ENCODE peak calls at places on chromosome 19, in six cellular contexts. M is endodermal cell, W is brain microvascular endothelial cell, L is heart left ventricle, A is coronary artery, K is neural progenitor cell. I is an unnamed sample.

GRCh38 chr19:16677060-16677459 is 16.1 kb downstream of the TMEM38A start:
- DNase-seq in M (no peak), W (no peak), L (no peak), A (no peak), K (no peak), I (no peak)

GRCh38 chr19:9535934-9536333 is 2.5 kb downstream of the ZNF426 start:
- DNase-seq in M (no peak), W (no peak), L (no peak), A (no peak), K (no peak), I (no peak)

GRCh38 chr19:9323919-9324583 is at the start of gene ZNF559:
- DNase-seq in M (peak), W (peak), L (peak), A (peak), K (peak), I (peak)

GRCh38 chr19:39038098-39038497 is 5.7 kb upstream of the FBXO27 start:
- DNase-seq in M (peak), W (peak), L (no peak), A (no peak), K (peak), I (peak)

GRCh38 chr19:45154064-45154827 is 6.5 kb downstream of the NKPD1 start:
- DNase-seq in M (no peak), W (peak), L (no peak), A (no peak), K (no peak), I (no peak)

GRCh38 chr19:1560281-1560882 is 7.7 kb downstream of the MEX3D start:
- DNase-seq in M (no peak), W (no peak), L (no peak), A (no peak), K (no peak), I (no peak)

GRCh38 chr19:10412257-10412977 is 7.9 kb upstream of the PDE4A start:
- DNase-seq in M (no peak), W (no peak), L (no peak), A (no peak), K (no peak), I (no peak)

GRCh38 chr19:19192910-19193423 is 909 bp downstream of the RFXANK start:
- DNase-seq in M (no peak), W (no peak), L (no peak), A (no peak), K (no peak), I (no peak)

GRCh38 chr19:16293133-16294085 is 31.2 kb upstream of the KLF2 start:
- DNase-seq in M (no peak), W (peak), L (peak), A (peak), K (no peak), I (no peak)

GRCh38 chr19:6710273-6711077 is 10.0 kb downstream of the C3 start:
- DNase-seq in M (peak), W (no peak), L (no peak), A (no peak), K (peak), I (no peak)

DNA sequence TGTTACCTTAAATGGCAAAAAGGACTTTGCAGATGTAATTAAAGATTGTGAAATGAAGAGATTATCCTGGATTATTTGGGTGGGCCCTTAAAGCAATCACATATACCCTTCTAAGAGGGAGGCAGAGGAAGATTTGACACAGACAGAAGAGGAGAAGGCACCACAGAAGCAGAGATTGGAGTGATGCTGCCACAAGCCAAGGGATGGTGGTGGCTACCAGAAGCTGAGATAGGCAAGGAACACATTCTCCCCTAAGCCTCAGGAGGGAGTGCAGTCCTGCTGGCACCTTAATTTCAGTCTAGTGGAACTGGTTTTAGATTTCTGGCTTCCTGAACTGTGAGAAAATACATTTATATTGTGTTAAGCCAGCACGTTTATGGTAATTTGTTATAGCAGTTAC is 24.2 kb downstream of the DEDD2 start:
- DNase-seq in M (no peak), W (no peak), L (no peak), A (no peak), K (no peak), I (no peak)
- H3K27ac ChIP-seq in M (no peak), W (no peak), L (no peak), A (no peak), K (no peak), I (no peak)

GRCh38 chr19:58001895-58002369 is 688 bp downstream of the ZNF606 start:
- DNase-seq in M (no peak), W (peak), L (no peak), A (no peak), K (no peak), I (no peak)
- H3K27ac ChIP-seq in M (peak), W (peak), L (peak), A (peak), K (peak), I (peak)

GRCh38 chr19:11578342-11579142 is 1.1 kb upstream of the ACP5 start:
- DNase-seq in M (peak), W (no peak), L (peak), A (no peak), K (peak), I (no peak)
- H3K27ac ChIP-seq in M (no peak), W (no peak), L (no peak), A (peak), K (no peak), I (no peak)

DNA sequence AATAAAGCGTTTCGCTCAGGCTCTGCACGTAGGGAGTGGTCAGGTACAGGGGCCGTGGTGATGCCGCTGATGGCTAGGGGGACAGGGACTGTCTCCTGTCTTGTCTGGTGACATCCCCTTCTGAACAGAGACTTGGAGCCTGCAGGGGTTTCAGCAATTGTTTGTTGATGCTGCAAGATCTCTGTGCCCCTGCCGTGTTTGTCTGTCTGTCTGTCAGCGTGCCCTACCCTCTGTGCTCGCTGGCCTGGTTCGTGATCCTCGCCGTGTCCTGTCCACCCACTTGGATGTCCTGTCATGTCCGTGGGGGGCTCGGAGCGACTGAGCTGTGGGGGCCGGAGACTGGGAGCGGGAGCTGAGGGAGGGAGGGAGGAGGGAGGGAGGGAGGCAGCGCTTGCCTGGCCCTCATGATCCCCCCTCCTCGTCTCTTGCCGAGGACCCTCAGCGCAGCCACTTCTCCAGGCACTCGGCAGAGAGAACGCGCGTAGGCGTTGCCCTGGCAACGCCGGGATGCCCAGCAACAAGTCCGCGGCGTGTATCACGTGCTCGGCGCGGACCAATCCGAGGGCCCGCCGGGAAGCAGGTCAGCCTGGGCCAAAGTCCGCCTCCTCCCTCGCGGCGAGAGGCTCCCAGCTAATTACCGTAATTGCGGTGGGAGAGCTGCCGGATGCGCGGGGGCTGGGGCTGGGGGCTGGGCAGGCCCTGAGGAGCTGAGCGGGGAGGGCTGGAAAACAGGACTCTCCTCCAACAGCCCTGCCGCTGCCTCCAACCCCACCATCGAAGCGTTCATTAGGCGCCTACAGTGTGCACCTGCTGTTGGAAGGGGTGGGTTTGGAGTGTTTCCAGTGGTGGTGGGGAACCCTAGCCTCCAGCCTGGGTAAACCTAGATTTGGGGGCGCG is 31.9 kb upstream of the FEM1A start:
- DNase-seq in M (peak), W (peak), L (peak), A (peak), K (peak), I (peak)
- H3K27ac ChIP-seq in M (no peak), W (no peak), L (no peak), A (no peak), K (no peak), I (peak)

GRCh38 chr19:35549879-35550523 is 4.6 kb downstream of the TMEM147 start:
- DNase-seq in M (no peak), W (no peak), L (no peak), A (no peak), K (no peak), I (no peak)
- H3K27ac ChIP-seq in M (no peak), W (no peak), L (no peak), A (no peak), K (no peak), I (no peak)

GRCh38 chr19:13036366-13036976 is 41.2 kb downstream of the NFIX start:
- DNase-seq in M (peak), W (peak), L (peak), A (no peak), K (no peak), I (no peak)
- H3K27ac ChIP-seq in M (no peak), W (peak), L (peak), A (peak), K (no peak), I (peak)

GRCh38 chr19:49503582-49503962 is 7.3 kb downstream of the RPS11 start:
- DNase-seq in M (no peak), W (no peak), L (no peak), A (no peak), K (peak), I (no peak)
- H3K27ac ChIP-seq in M (no peak), W (no peak), L (peak), A (no peak), K (no peak), I (no peak)

DNA sequence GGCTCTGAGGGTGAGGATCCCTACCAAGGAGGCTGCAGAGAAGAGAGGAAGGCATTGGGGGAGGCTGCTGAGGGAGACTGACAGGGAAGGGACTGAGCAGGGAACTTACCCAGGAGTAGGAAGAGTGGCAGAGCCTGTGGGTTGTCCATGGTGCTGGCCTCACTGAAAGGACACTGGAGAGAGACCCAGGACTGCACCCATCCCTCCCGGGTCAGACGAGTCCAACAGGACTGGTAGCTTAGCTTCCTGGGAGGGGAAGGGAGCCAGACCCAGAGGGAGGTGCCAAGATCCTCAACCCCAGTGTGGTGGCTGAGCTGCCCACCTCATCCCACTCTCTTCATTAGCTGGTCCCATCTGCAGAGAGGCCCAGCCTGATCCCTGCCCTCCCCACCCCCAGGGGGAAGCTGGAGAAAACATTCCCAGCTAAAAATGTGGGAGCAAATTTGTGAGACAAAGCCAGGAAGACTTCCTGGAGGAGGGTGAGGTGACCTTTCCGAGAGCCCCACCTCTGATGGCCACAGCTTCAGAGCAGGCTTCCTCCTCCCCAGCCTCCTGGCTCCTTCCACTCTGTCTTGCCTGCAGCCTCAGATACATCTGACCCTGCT is at the start of gene VSIG10L:
- DNase-seq in M (peak), W (no peak), L (no peak), A (no peak), K (no peak), I (no peak)
- H3K27ac ChIP-seq in M (no peak), W (no peak), L (no peak), A (peak), K (no peak), I (no peak)

GRCh38 chr19:3097442-3097871 is 3.3 kb downstream of the GNA11 start:
- DNase-seq in M (no peak), W (no peak), L (peak), A (no peak), K (no peak), I (no peak)

GRCh38 chr19:3095375-3096191 is 1.4 kb downstream of the GNA11 start:
- DNase-seq in M (peak), W (no peak), L (peak), A (no peak), K (peak), I (no peak)

GRCh38 chr19:3094638-3095374 is 644 bp downstream of the GNA11 start:
- DNase-seq in M (peak), W (no peak), L (peak), A (no peak), K (peak), I (no peak)

GRCh38 chr19:3096902-3097326 is 2.8 kb downstream of the GNA11 start:
- DNase-seq in M (no peak), W (no peak), L (peak), A (no peak), K (no peak), I (no peak)

GRCh38 chr19:3096267-3096901 is 2.2 kb downstream of the GNA11 start:
- DNase-seq in M (no peak), W (no peak), L (peak), A (no peak), K (no peak), I (no peak)
- H3K27ac ChIP-seq in M (no peak), W (no peak), L (peak), A (peak), K (no peak), I (no peak)

DNA sequence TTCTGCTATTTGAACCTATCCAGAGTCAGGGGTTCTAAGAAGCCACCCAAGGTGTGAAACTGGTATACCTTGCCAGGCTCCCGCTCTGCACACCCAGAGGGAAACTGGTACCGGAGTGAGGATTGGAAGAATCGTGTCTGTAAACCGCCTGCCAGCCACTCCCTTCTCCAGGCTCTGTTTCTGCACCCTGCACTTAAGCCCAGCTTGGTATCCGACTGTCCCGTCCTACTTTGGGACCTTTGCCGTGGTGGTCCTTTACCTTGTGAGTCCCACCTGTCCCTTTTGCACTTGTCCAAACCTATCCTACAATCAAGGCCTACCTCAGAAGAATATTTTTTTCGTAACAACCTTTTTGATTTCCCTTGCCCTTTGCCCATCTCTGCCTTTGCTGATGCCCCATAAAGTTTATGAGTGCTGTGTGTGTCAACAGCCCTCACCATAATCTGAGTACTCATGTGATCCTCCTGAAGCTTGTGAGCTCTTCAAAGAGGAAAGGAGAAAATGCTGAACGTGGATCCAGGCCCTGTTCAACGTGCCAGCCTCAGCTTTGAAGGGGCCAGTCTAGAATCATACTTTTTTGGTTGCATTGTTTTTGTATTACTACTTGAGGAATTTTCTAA is 44.6 kb downstream of the GARRE1 start:
- DNase-seq in M (no peak), W (no peak), L (no peak), A (no peak), K (no peak), I (no peak)
- H3K27ac ChIP-seq in M (no peak), W (no peak), L (no peak), A (no peak), K (no peak), I (no peak)

I was measured in dorsolateral prefrontal cortex.